ENCODE peak calls at places on chromosomes 4 and X, in ten cellular contexts. Q, S, O, N, A, H, W, G, E and K are unnamed samples. For H3K27me3, the result is how much of the 10 kb centered on the place peaks cover.

GRCh38 chr4:15104825-15105224 is 102.5 kb downstream of the CPEB2 start:
- DNase-seq in Q (no peak), S (no peak), O (no peak), N (no peak), A (no peak), H (no peak), W (no peak), G (no peak), E (no peak), K (no peak)

GRCh38 chr4:53497446-53498069 is 93.7 kb downstream of the LNX1 start:
- DNase-seq in Q (no peak), S (peak), O (peak), N (peak), A (no peak), H (peak), W (no peak), G (no peak), E (no peak), K (no peak)

GRCh38 chr4:109294468-109295020 is 7.9 kb downstream of the COL25A1 start:
- DNase-seq in Q (no peak), S (no peak), O (no peak), N (no peak), A (no peak), H (no peak), W (no peak), G (no peak), E (no peak), K (no peak)

GRCh38 chr4:152327606-152328453 is 208.1 kb downstream of the FBXW7 start:
- DNase-seq in Q (no peak), S (no peak), O (no peak), N (no peak), A (no peak), H (no peak), W (no peak), G (no peak), E (no peak), K (no peak)

GRCh38 chr4:41458689-41459088 is 79.3 kb upstream of the LIMCH1 start:
- DNase-seq in Q (no peak), S (no peak), O (no peak), N (no peak), A (no peak), H (no peak), W (no peak), G (no peak), E (no peak), K (no peak)

GRCh38 chr4:98711526-98711925 is 53.1 kb upstream of the TSPAN5 start:
- DNase-seq in Q (no peak), S (no peak), O (peak), N (no peak), A (no peak), H (no peak), W (no peak), G (no peak), E (no peak), K (no peak)

GRCh38 chr4:108141213-108142045 is 27.3 kb downstream of the LEF1 start:
- DNase-seq in Q (no peak), S (no peak), O (no peak), N (peak), A (no peak), H (no peak), W (no peak), G (no peak), E (no peak), K (no peak)

GRCh38 chrX:129642641-129643040 is 12.1 kb downstream of the APLN start:
- DNase-seq in Q (no peak), S (no peak), O (peak), N (no peak), A (no peak), H (peak), W (no peak), G (no peak), E (no peak), K (no peak)

GRCh38 chr4:148216866-148217814 is 225.1 kb downstream of the NR3C2 start:
- DNase-seq in Q (no peak), S (no peak), O (no peak), N (no peak), A (no peak), H (no peak), W (no peak), G (no peak), E (no peak), K (no peak)

GRCh38 chr4:119490335-119490734 is 138.3 kb downstream of the PDE5A start:
- DNase-seq in Q (peak), S (peak), O (peak), N (peak), A (no peak), H (no peak), W (no peak), G (no peak), E (no peak), K (peak)

GRCh38 chr4:60089546-60090273 is 1110.4 kb upstream of the ADGRL3 start:
- DNase-seq in Q (no peak), S (no peak), O (no peak), N (peak), A (no peak), H (no peak), W (no peak), G (no peak), E (no peak), K (no peak)

GRCh38 chr4:116539744-116540143 is 545.6 kb downstream of the TRAM1L1 start:
- DNase-seq in Q (no peak), S (no peak), O (no peak), N (no peak), A (no peak), H (no peak), W (no peak), G (no peak), E (no peak), K (no peak)

GRCh38 chrX:20802036-20802435 is 535.3 kb upstream of the RPS6KA3 start:
- DNase-seq in Q (no peak), S (no peak), O (no peak), N (no peak), A (no peak), H (no peak), W (no peak), G (peak), E (no peak), K (no peak)

GRCh38 chr4:156723951-156724668 is 247.5 kb downstream of the PDGFC start:
- DNase-seq in Q (no peak), S (no peak), O (no peak), N (no peak), A (no peak), H (no peak), W (no peak), G (no peak), E (no peak), K (no peak)

GRCh38 chrX:103503163-103503852 is 16.0 kb downstream of the RAB40A start:
- DNase-seq in Q (no peak), S (no peak), O (no peak), N (peak), A (no peak), H (no peak), W (no peak), G (peak), E (no peak), K (no peak)

GRCh38 chr4:10567766-10568165 is 110.5 kb upstream of the ZNF518B start:
- DNase-seq in Q (no peak), S (no peak), O (peak), N (peak), A (no peak), H (no peak), W (no peak), G (no peak), E (no peak), K (no peak)

GRCh38 chr4:123114915-123115756 is 192.7 kb upstream of the NUDT6 start:
- DNase-seq in Q (peak), S (no peak), O (no peak), N (peak), A (no peak), H (no peak), W (peak), G (no peak), E (peak), K (no peak)

GRCh38 chr4:41120297-41121217 is 93.8 kb downstream of the APBB2 start:
- DNase-seq in Q (no peak), S (no peak), O (peak), N (no peak), A (no peak), H (peak), W (peak), G (peak), E (no peak), K (no peak)

GRCh38 chr4:39320381-39321115 is 45.6 kb downstream of the RFC1 start:
- DNase-seq in Q (no peak), S (no peak), O (peak), N (no peak), A (no peak), H (no peak), W (no peak), G (peak), E (no peak), K (no peak)

GRCh38 chr4:1309261-1310010 is 19.7 kb downstream of the MAEA start:
- DNase-seq in Q (peak), S (peak), O (peak), N (peak), A (peak), H (peak), W (peak), G (peak), E (peak), K (peak)

GRCh38 chrX:20742106-20742505 is 475.4 kb upstream of the RPS6KA3 start:
- DNase-seq in Q (no peak), S (no peak), O (no peak), N (no peak), A (no peak), H (no peak), W (no peak), G (no peak), E (no peak), K (no peak)

GRCh38 chrX:123171781-123172180 is 12.3 kb upstream of the GRIA3 start:
- DNase-seq in Q (no peak), S (no peak), O (peak), N (no peak), A (no peak), H (no peak), W (no peak), G (peak), E (no peak), K (no peak)

GRCh38 chrX:109268340-109268739 is 213.5 kb downstream of the GUCY2F start:
- DNase-seq in Q (no peak), S (no peak), O (no peak), N (no peak), A (no peak), H (no peak), W (no peak), G (peak), E (no peak), K (no peak)

GRCh38 chr4:151674804-151675290 is 86.0 kb downstream of the GATB start:
- DNase-seq in Q (peak), S (peak), O (peak), N (peak), A (no peak), H (peak), W (peak), G (peak), E (no peak), K (peak)

GRCh38 chr4:76485450-76485849 is 50.4 kb downstream of the SHROOM3 start:
- DNase-seq in Q (peak), S (peak), O (peak), N (peak), A (no peak), H (no peak), W (no peak), G (peak), E (no peak), K (no peak)

DNA sequence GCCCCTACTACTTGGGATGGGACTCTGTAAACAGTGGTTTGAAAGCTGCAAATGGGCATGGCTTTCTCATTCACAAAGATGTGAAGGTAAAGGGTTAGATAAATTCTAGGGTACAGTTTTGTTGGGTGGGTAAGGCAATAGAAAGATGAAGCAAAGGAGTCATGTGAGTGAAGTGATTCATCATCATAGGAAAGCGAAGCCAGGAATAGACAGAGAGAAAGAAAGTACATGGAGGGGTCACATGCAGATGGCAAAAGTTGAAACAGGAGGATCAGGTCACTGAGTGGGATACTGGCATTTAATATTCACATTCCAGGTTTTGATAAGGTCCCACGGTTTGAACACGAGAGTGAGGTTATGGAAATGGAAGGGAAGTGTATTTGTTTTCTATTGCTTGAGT is 8.2 kb upstream of the ABCG2 start:
- DNase-seq in Q (no peak), S (no peak), O (no peak), N (no peak), A (no peak), H (no peak), W (no peak), G (no peak), E (no peak), K (no peak)
- H3K27me3 ChIP-seq in Q (under half), S (under half), O (under half), N (under half), A (under half), H (under half), W (under half), G (under half), E (under half), K (under half)

GRCh38 chrX:55714111-55714510 is 3.4 kb upstream of the RRAGB start:
- DNase-seq in Q (no peak), S (no peak), O (no peak), N (no peak), A (no peak), H (no peak), W (no peak), G (no peak), E (no peak), K (no peak)

GRCh38 chrX:55716937-55717336 is 612 bp upstream of the RRAGB start:
- DNase-seq in Q (no peak), S (no peak), O (no peak), N (no peak), A (no peak), H (no peak), W (no peak), G (no peak), E (no peak), K (no peak)

GRCh38 chrX:55715847-55716246 is 1.7 kb upstream of the RRAGB start:
- DNase-seq in Q (peak), S (no peak), O (no peak), N (peak), A (no peak), H (no peak), W (no peak), G (no peak), E (no peak), K (no peak)

GRCh38 chrX:55710701-55711100 is 6.8 kb upstream of the RRAGB start:
- DNase-seq in Q (no peak), S (no peak), O (peak), N (no peak), A (no peak), H (no peak), W (no peak), G (peak), E (no peak), K (no peak)

DNA sequence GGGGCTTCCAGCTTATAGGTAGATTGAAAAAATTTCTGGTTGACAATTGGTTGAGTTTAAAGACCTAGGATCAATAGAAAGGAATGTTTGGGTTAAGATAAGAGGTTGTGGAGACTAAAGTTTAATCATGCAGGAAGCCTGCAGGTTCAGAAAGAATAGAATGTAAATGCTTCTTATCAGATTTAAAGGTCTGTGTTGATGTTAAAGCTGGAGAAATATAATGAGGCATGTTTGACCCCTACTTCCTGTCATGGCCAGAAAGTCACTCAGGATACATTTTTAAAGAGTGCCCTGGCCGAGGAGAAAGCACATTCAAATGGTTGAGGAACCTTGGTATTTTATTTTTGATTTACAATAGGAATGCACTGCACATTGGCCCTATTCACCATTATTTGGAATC is 3.9 kb upstream of the RRAGB start:
- DNase-seq in Q (no peak), S (no peak), O (no peak), N (no peak), A (no peak), H (no peak), W (no peak), G (no peak), E (no peak), K (no peak)
- H3K27ac ChIP-seq in Q (no peak), S (no peak), O (no peak), N (no peak), A (no peak), H (no peak), W (no peak), G (no peak), E (no peak), K (no peak)

GRCh38 chrX:64427787-64428186 is 32.5 kb upstream of the MTMR8 start:
- DNase-seq in Q (no peak), S (peak), O (no peak), N (no peak), A (no peak), H (no peak), W (no peak), G (no peak), E (no peak), K (no peak)
- H3K27me3 ChIP-seq in Q (under half), S (under half), O (under half), N (under half), A (under half), H (under half), W (under half), G (under half), E (under half), K (under half)

DNA sequence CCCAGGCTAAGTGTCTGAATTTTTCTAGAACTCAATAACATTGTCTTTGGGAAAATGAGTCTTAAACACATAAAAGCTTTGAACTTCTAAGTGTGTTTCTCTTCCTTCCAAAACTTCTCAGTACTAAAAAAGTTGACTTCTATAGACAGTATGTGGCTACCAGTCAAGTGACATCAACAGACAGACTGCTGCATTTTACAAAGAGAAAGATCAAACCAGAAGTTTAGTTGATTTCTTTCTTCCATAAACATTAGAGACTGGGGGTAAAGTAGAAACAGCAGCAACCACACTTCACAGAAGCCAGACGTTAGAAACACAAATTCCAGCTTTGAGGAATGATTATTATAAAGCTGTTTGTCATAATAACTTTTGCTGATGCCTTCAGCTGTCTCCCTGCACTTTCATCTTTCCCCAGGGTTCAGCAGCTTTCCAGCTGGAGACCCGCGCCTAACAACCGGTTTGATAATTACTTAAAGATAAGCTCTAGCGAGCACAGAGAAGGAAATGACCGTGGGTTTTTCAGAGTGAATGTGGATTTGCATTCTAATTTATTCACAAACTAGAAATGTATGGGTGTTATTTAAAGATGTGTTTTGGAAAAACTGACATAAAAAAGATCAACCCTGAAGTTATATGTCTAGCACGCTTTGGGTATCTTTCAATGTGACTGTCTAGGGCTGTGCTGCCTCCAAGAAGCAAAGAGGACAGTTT is 15.2 kb upstream of the ENAM start:
- DNase-seq in Q (no peak), S (no peak), O (no peak), N (no peak), A (no peak), H (no peak), W (no peak), G (no peak), E (no peak), K (no peak)
- H3K27ac ChIP-seq in Q (no peak), S (no peak), O (no peak), N (no peak), A (no peak), H (no peak), W (no peak), G (no peak), E (no peak), K (no peak)

DNA sequence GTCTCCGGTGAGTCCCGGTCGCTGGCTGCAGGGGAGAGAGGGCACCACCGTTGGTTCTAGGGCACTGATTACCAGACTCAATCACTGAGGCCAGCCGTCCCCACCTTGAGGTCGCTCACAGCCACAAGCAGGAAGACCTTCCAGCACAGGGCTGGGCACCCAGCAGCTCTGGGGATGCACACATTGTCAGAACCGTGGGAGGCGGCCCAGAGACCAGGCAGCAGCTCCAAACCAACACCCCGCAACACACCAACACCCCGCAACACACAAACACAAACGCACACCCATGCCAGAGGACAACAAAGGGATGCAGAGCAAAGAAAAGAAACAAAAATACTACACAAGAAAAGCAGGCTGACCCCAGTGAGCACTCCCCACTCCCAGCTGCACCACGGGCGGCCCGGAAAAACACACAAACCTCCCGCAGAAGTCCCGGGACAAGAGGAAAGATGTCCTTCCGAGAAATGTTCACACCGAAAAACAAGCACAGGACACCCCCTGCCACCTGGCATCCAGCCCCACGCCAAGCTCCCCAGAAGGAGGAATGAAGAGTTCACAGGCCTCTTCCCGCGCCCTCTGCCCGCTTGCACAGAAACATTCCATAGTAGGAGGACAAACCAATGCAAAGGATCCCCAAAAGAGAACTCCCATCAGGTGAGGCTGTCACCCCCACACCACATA is 3.2 kb downstream of the HMX1 start:
- DNase-seq in Q (no peak), S (no peak), O (no peak), N (peak), A (no peak), H (no peak), W (no peak), G (no peak), E (no peak), K (no peak)
- H3K27me3 ChIP-seq in Q (half or more), S (half or more), O (half or more), N (half or more), A (half or more), H (half or more), W (under half), G (under half), E (half or more), K (half or more)

DNA sequence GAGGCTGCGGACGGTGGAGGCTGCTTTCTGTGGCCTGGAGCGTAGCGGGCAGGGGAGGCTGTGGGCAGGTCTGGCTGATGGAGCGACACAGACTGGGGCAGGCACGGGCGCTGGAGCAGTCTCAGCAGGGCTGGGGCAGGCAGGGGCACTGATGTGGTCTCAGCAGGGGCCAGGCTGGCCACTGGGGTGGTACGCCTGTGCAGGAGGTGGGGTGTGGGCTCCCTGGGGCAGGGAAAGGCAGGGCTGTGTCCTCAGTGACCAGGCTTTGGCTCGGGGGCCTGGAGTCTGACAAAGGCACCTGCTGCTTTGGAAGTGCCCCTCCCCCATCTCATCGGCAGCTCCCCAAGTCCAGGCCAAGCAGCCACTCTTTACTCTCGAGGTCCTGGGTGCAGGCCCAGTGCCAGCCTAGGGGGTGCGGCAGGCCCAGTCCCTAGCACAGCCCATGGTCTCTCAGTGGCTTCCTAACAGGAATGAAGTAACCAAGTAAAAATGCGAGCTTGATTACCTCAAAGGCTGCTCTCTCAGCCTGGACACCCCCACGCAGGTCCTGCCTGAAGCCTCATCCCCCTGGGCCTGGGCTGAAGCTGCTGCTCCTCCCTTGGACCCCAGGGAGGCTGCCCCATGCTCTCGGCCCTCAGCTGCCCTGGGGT is 55.5 kb downstream of the ADRA2C start:
- DNase-seq in Q (no peak), S (no peak), O (peak), N (no peak), A (no peak), H (no peak), W (no peak), G (no peak), E (no peak), K (no peak)
- H3K27ac ChIP-seq in Q (no peak), S (no peak), O (no peak), N (no peak), A (no peak), H (no peak), W (no peak), G (no peak), E (no peak), K (no peak)